ENCODE peak calls at places on chromosomes 2 and 18, in eight cellular contexts. T, C, U, O, R, B, X and S are unnamed samples.

GRCh38 chr2:230619471-230619870 is 93.2 kb upstream of the CAB39 start:
- DNase-seq in T (no peak), C (no peak), U (no peak), O (no peak), R (no peak), B (no peak), X (no peak), S (no peak)

GRCh38 chr2:55099878-55100820 is 49.9 kb upstream of the RTN4 start:
- DNase-seq in T (peak), C (no peak), U (peak), O (no peak), R (no peak), B (peak), X (no peak), S (no peak)

GRCh38 chr2:167406558-167406957 is 518.3 kb downstream of the XIRP2 start:
- DNase-seq in T (peak), C (no peak), U (no peak), O (no peak), R (no peak), B (no peak), X (no peak), S (no peak)

GRCh38 chr2:9807056-9807455 is 36.2 kb upstream of the TAF1B start:
- DNase-seq in T (no peak), C (no peak), U (no peak), O (no peak), R (no peak), B (no peak), X (no peak), S (no peak)

GRCh38 chr2:27042985-27043634 is 8.4 kb upstream of the AGBL5 start:
- DNase-seq in T (no peak), C (no peak), U (no peak), O (no peak), R (no peak), B (no peak), X (no peak), S (no peak)

GRCh38 chr2:203802277-203803045 is 65.1 kb upstream of the CTLA4 start:
- DNase-seq in T (peak), C (no peak), U (peak), O (no peak), R (no peak), B (peak), X (no peak), S (no peak)

GRCh38 chr18:30763913-30764350 is 278.6 kb downstream of the DSC3 start:
- DNase-seq in T (no peak), C (no peak), U (no peak), O (no peak), R (no peak), B (no peak), X (no peak), S (no peak)

GRCh38 chr2:59177748-59178147 is 936.6 kb upstream of the FANCL start:
- DNase-seq in T (no peak), C (no peak), U (no peak), O (no peak), R (no peak), B (no peak), X (peak), S (no peak)

GRCh38 chr18:75896865-75897264 is 469.4 kb upstream of the SMIM21 start:
- DNase-seq in T (peak), C (no peak), U (peak), O (peak), R (no peak), B (no peak), X (no peak), S (no peak)

GRCh38 chr2:207256476-207257207 is 90.9 kb upstream of the KLF7 start:
- DNase-seq in T (no peak), C (no peak), U (no peak), O (no peak), R (no peak), B (peak), X (no peak), S (no peak)

GRCh38 chr18:21604711-21605110 is 4.2 kb upstream of the ESCO1 start:
- DNase-seq in T (no peak), C (no peak), U (no peak), O (no peak), R (no peak), B (no peak), X (no peak), S (no peak)